ENCODE peak calls at places on chromosomes 16 and 17, in four cellular contexts. Y is HCT116, R is GM12878, K is H1. Z is an unnamed sample.

GRCh38 chr16:70018254-70018653 is 67.1 kb downstream of the CLEC18A start:
- DNase-seq in Y (peak), R (peak), K (no peak), Z (peak)

GRCh38 chr16:15521390-15521757 is 87.0 kb downstream of the BMERB1 start:
- DNase-seq in Y (no peak), R (no peak), K (no peak), Z (no peak)

GRCh38 chr17:37360632-37361031 is 15.2 kb upstream of the C17orf78 start:
- DNase-seq in Y (no peak), R (no peak), K (no peak), Z (no peak)

GRCh38 chr17:43524945-43525575 is 21.1 kb downstream of the ETV4 start:
- DNase-seq in Y (no peak), R (no peak), K (no peak), Z (no peak)

GRCh38 chr17:74532115-74532514 is 840 bp upstream of the CD300LB start:
- DNase-seq in Y (no peak), R (no peak), K (peak), Z (peak)

GRCh38 chr16:3087836-3088235 is 11.3 kb downstream of the ZSCAN10 start:
- DNase-seq in Y (no peak), R (no peak), K (no peak), Z (no peak)

GRCh38 chr17:10772425-10773380 is 31.2 kb downstream of the TMEM238L start:
- DNase-seq in Y (peak), R (no peak), K (peak), Z (no peak)

GRCh38 chr17:59331929-59332889 is 754 bp downstream of the YPEL2 start:
- DNase-seq in Y (no peak), R (no peak), K (no peak), Z (no peak)

GRCh38 chr17:80694992-80695912 is 150.6 kb downstream of the RPTOR start:
- DNase-seq in Y (no peak), R (no peak), K (no peak), Z (no peak)

GRCh38 chr17:40548982-40549680 is 16.1 kb downstream of the CCR7 start:
- DNase-seq in Y (no peak), R (no peak), K (no peak), Z (no peak)

GRCh38 chr17:63250830-63251229 is 195.3 kb downstream of the CYB561 start:
- DNase-seq in Y (no peak), R (no peak), K (no peak), Z (no peak)

GRCh38 chr16:88772871-88773811 is 11.9 kb downstream of the PIEZO1 start:
- DNase-seq in Y (no peak), R (no peak), K (no peak), Z (no peak)

GRCh38 chr17:69430488-69430887 is 16.0 kb downstream of the MAP2K6 start:
- DNase-seq in Y (no peak), R (no peak), K (no peak), Z (no peak)

GRCh38 chr17:41338961-41339485 is 11.6 kb downstream of the KRT33A start:
- DNase-seq in Y (no peak), R (peak), K (no peak), Z (no peak)

GRCh38 chr16:86663691-86664517 is 85.6 kb downstream of the FOXL1 start:
- DNase-seq in Y (no peak), R (no peak), K (no peak), Z (no peak)

GRCh38 chr16:83095926-83096692 is 469.3 kb downstream of the CDH13 start:
- DNase-seq in Y (no peak), R (no peak), K (no peak), Z (no peak)

DNA sequence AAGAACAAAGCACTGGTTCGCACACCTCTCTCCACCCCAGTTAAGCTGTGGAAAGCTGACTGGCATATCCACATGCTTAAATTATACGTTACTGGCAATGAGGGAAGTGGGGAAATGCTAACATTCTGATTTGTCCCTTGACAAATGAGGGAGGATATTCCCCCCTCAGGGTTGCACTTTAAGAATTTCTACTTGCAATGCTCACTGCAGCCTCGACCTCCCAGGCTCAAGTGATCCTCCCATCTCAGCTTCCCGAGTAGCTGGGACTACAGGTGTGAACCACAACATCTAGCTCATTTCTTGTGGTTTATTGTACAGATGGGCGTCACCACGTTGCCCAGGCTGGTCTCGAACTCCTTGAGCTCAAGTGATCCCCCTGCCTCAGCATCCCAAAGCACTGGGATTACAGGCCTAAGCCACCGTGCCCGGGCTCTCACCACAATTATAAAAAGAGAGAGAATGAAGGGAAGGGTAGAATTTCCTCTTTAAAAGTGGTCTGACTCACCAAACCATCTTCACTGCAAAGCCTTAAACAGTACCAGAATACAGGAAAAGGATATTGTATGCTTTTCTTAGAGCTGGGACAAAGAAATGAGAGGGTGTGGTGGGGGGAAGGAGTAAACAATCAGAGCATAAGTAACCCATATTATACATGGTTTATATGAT is 38.9 kb downstream of the KANSL1 start:
- DNase-seq in Y (no peak), R (no peak), K (no peak), Z (no peak)
- TF ChIP-seq YY1 in Y (no peak), R (no peak), K (no peak), Z (no peak)

GRCh38 chr17:15307686-15308085 is 33.7 kb downstream of the TEKT3 start:
- DNase-seq in Y (no peak), R (no peak), K (no peak), Z (no peak)
- TF ChIP-seq ZNF274 in Y (no peak), R (no peak), K (no peak), Z (no peak)

GRCh38 chr17:1206016-1206787 is 26.4 kb upstream of the ABR start:
- DNase-seq in Y (no peak), R (no peak), K (no peak), Z (no peak)

GRCh38 chr17:1203967-1204291 is 24.1 kb upstream of the ABR start:
- DNase-seq in Y (no peak), R (no peak), K (no peak), Z (no peak)

GRCh38 chr17:1200440-1200839 is 20.7 kb upstream of the ABR start:
- DNase-seq in Y (no peak), R (no peak), K (no peak), Z (no peak)

GRCh38 chr17:1201132-1201702 is 21.4 kb upstream of the ABR start:
- DNase-seq in Y (no peak), R (no peak), K (no peak), Z (no peak)

GRCh38 chr17:1203111-1203966 is 23.6 kb upstream of the ABR start:
- DNase-seq in Y (no peak), R (no peak), K (no peak), Z (peak)
- TF ChIP-seq YY1 in Y (no peak), R (no peak), K (no peak), Z (no peak)

GRCh38 chr17:56727876-56728617 is 105.7 kb downstream of the C17orf67 start:
- DNase-seq in Y (no peak), R (no peak), K (no peak), Z (no peak)
- TF ChIP-seq ZNF274 in Y (no peak), R (no peak), K (no peak), Z (no peak)

GRCh38 chr17:45649796-45650195 is 134.3 kb upstream of the CRHR1 start:
- DNase-seq in Y (no peak), R (no peak), K (no peak), Z (no peak)

GRCh38 chr17:45656527-45657181 is 127.5 kb upstream of the CRHR1 start:
- DNase-seq in Y (no peak), R (no peak), K (no peak), Z (no peak)

GRCh38 chr17:45650601-45651000 is 133.5 kb upstream of the CRHR1 start:
- DNase-seq in Y (no peak), R (no peak), K (no peak), Z (no peak)

GRCh38 chr17:45651145-45651713 is 132.9 kb upstream of the CRHR1 start:
- DNase-seq in Y (no peak), R (no peak), K (no peak), Z (no peak)

GRCh38 chr17:45653616-45654015 is 130.5 kb upstream of the CRHR1 start:
- DNase-seq in Y (no peak), R (no peak), K (no peak), Z (no peak)
- TF ChIP-seq YY1 in Y (no peak), R (no peak), K (no peak), Z (no peak)

GRCh38 chr16:11417487-11417886 is 72.2 kb downstream of the RMI2 start:
- DNase-seq in Y (no peak), R (no peak), K (no peak), Z (no peak)

GRCh38 chr16:11414815-11415775 is 69.8 kb downstream of the RMI2 start:
- DNase-seq in Y (no peak), R (no peak), K (no peak), Z (no peak)

GRCh38 chr16:11418506-11418905 is 73.2 kb downstream of the RMI2 start:
- DNase-seq in Y (no peak), R (no peak), K (no peak), Z (no peak)

GRCh38 chr16:11413907-11414595 is 68.8 kb downstream of the RMI2 start:
- DNase-seq in Y (no peak), R (no peak), K (no peak), Z (no peak)

DNA sequence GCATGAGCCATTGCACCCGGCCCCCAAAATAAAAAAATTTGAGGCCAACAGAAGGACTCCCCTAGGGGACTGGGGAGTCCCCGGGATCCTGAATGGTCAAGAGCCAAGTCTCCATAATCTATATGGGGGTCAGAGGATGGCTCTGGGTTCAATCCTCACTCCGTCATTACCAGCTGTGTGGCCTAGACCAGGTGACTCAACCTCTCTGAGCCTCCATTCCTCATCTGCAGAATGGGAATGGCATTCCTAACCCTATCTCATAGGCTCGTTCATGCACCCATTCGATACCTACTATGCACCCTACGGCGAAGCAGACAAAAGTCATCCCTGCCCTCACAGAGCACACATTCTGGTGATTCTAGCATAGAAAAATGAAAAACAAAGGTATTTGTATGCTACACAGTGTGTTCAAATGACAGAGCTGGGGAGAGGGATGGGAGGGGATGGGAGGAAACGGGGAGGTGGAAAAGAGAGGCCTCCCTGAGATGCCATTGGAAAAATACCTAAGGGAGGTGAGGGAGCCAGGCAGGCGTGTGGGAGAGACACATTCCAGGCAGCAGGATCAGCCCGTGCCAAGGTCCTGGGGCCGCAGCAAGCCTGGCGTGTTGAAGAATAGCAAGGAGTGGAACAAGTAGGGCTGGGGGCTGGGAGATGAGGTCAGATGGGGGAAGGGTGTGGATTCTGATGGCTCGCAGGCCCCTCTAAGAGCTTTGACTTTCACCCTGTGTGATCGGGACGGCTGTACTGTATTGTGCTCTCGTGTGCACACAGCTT is 71.2 kb downstream of the RMI2 start:
- DNase-seq in Y (no peak), R (no peak), K (no peak), Z (no peak)
- TF ChIP-seq ZNF274 in Y (no peak), R (no peak), K (no peak), Z (no peak)

DNA sequence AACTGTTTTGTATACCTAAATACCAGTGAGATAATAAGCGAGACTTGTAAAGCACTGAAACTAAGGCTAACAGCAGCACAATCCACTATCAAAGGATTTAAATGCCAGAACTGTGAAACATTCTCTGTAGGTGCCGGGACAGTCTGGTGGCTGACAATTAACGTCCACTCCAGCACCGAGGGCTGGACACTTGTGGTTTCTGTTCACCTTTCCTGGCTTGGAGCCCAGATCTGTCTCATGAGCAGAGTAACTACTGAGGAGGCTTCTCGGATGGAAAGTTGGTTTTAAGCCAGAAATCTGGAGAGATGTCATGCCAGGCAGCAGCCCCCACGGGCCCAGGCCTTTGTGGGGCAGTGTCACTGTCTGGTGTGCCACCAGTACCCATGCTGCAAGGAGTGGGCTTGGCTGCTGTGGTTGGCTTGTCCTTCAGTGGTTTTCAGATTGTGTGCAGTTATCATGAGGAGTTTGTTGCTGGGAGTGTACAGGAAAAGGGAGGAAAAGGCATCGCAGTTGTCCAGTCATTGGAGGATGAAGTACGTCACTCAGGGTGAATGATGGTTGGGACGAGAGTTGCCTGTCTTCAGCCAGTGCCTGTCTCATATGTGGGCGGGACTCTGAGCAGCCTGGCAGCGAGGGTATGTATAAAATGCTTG is 35.5 kb downstream of the UBN1 start:
- DNase-seq in Y (peak), R (no peak), K (no peak), Z (no peak)
- TF ChIP-seq YY1 in Y (no peak), R (no peak), K (no peak), Z (no peak)

GRCh38 chr17:76690596-76691280 is 20.0 kb downstream of the MXRA7 start:
- DNase-seq in Y (no peak), R (no peak), K (no peak), Z (no peak)
- TF ChIP-seq ZNF274 in Y (no peak), R (no peak), K (no peak), Z (no peak)